ENCODE peak calls at places on chromosomes 12 and 14, in ten cellular contexts. V, W, Z, T, U, L, M, O, Y and R are unnamed samples.
A peak's percentile ranks its signal among the peaks of the same experiment; 100 is the strongest.

GRCh38 chr14:65131176-65131765 is 29.0 kb upstream of the MAX start:
- DNase-seq in V (no peak), W (peak; percentile 73), Z (no peak), T (peak; percentile 31), U (no peak), L (no peak), M (no peak), O (peak; percentile 95), Y (peak; percentile 88), R (peak; percentile 2)

GRCh38 chr14:33777651-33778050 is 173.2 kb downstream of the EGLN3 start:
- DNase-seq in V (no peak), W (peak; percentile 23), Z (no peak), T (no peak), U (no peak), L (no peak), M (no peak), O (no peak), Y (no peak), R (no peak)

GRCh38 chr12:32032205-32032810 is 73.1 kb downstream of the RESF1 start:
- DNase-seq in V (no peak), W (peak; percentile 80), Z (no peak), T (no peak), U (no peak), L (no peak), M (no peak), O (no peak), Y (no peak), R (no peak)

GRCh38 chr14:78005325-78005724 is 164.8 kb upstream of the NRXN3 start:
- DNase-seq in V (no peak), W (peak; percentile 94), Z (no peak), T (no peak), U (no peak), L (no peak), M (no peak), O (peak; percentile 96), Y (peak; percentile 67), R (no peak)

GRCh38 chr12:61487728-61488127 is 772.5 kb upstream of the USP15 start:
- DNase-seq in V (no peak), W (no peak), Z (no peak), T (no peak), U (no peak), L (no peak), M (no peak), O (no peak), Y (no peak), R (no peak)

GRCh38 chr12:69052613-69053408 is 119.8 kb upstream of the CPM start:
- DNase-seq in V (peak; percentile 68), W (peak; percentile 94), Z (no peak), T (peak; percentile 83), U (no peak), L (no peak), M (peak; percentile 49), O (no peak), Y (peak; percentile 22), R (peak; percentile 64)

GRCh38 chr12:50597200-50598195 is 92.7 kb downstream of the DIP2B start:
- DNase-seq in V (peak; percentile 59), W (peak; percentile 91), Z (no peak), T (peak; percentile 87), U (no peak), L (no peak), M (peak; percentile 27), O (peak; percentile 63), Y (no peak), R (no peak)

GRCh38 chr14:72688990-72689677 is 204.8 kb downstream of the DPF3 start:
- DNase-seq in V (no peak), W (no peak), Z (no peak), T (no peak), U (no peak), L (no peak), M (no peak), O (no peak), Y (no peak), R (no peak)

GRCh38 chr14:41817626-41818025 is 210.9 kb downstream of the LRFN5 start:
- DNase-seq in V (no peak), W (peak; percentile 15), Z (no peak), T (no peak), U (no peak), L (no peak), M (no peak), O (no peak), Y (no peak), R (no peak)

GRCh38 chr14:65620195-65620594 is 207.7 kb downstream of the FUT8 start:
- DNase-seq in V (no peak), W (no peak), Z (no peak), T (no peak), U (no peak), L (no peak), M (no peak), O (no peak), Y (no peak), R (no peak)

GRCh38 chr12:98185606-98186005 is 329.8 kb upstream of the TMPO start:
- DNase-seq in V (no peak), W (peak; percentile 86), Z (no peak), T (peak; percentile 20), U (no peak), L (no peak), M (no peak), O (no peak), Y (no peak), R (no peak)